ENCODE peak calls at places on chromosomes 13 and 19, in five cellular contexts. D, R, X, N and J are unnamed samples.

GRCh38 chr19:46716013-46716671 is 772 bp downstream of the PRKD2 start:
- DNase-seq in D (no peak), N (no peak), X (no peak), R (peak), J (no peak)

GRCh38 chr13:60572003-60572792 is 175.2 kb downstream of the TDRD3 start:
- DNase-seq in D (no peak), N (peak), R (peak), X (peak), J (no peak)

GRCh38 chr13:102771298-102772041 is 2.1 kb downstream of the TEX30 start:
- DNase-seq in R (no peak), X (no peak), D (no peak), N (no peak), J (no peak)

GRCh38 chr13:76758257-76758656 is 127.9 kb downstream of the KCTD12 start:
- DNase-seq in R (no peak), N (no peak), X (peak), D (no peak), J (no peak)

GRCh38 chr13:107685876-107686275 is 529.5 kb downstream of the LIG4 start:
- DNase-seq in N (no peak), R (no peak), X (no peak), D (no peak), J (no peak)

GRCh38 chr13:80454245-80454644 is 113.3 kb upstream of the SPRY2 start:
- DNase-seq in D (no peak), N (peak), R (no peak), X (peak), J (no peak)

GRCh38 chr19:37329686-37330085 is 41.2 kb upstream of the ZNF527 start:
- DNase-seq in N (no peak), D (no peak), R (no peak), X (no peak), J (no peak)

GRCh38 chr13:23671902-23672301 is 101.7 kb downstream of the TNFRSF19 start:
- DNase-seq in R (peak), N (peak), D (no peak), X (peak), J (no peak)

GRCh38 chr13:96958286-96958891 is 35.9 kb downstream of the OXGR1 start:
- DNase-seq in X (peak), R (no peak), D (no peak), N (peak), J (no peak)

GRCh38 chr19:45153339-45154063 is 7.3 kb downstream of the NKPD1 start:
- DNase-seq in R (no peak), D (no peak), X (no peak), N (no peak), J (peak)

GRCh38 chr13:77928909-77929308 is 10.3 kb upstream of the EDNRB start:
- DNase-seq in D (no peak), R (no peak), X (no peak), N (no peak), J (no peak)

GRCh38 chr13:112207124-112207523 is 140.2 kb downstream of the SOX1 start:
- DNase-seq in D (no peak), R (no peak), N (no peak), X (no peak), J (no peak)

GRCh38 chr19:13930402-13930801 is 7.8 kb downstream of the PODNL1 start:
- DNase-seq in D (no peak), R (no peak), N (no peak), X (no peak), J (peak)

GRCh38 chr19:30255783-30256509 is 116.2 kb upstream of the ZNF536 start:
- DNase-seq in D (no peak), X (no peak), N (no peak), R (no peak), J (no peak)

GRCh38 chr19:23436318-23436717 is 41.0 kb upstream of the ZNF91 start:
- DNase-seq in R (no peak), D (no peak), N (no peak), X (no peak), J (no peak)

GRCh38 chr13:98451676-98452105 is 125.2 kb downstream of the STK24 start:
- DNase-seq in R (no peak), X (peak), D (no peak), N (peak), J (peak)

GRCh38 chr13:99374994-99375805 is 68.0 kb upstream of the GPR183 start:
- DNase-seq in R (no peak), X (no peak), N (no peak), D (no peak), J (no peak)

GRCh38 chr19:14555918-14556661 is 15.8 kb downstream of the NDUFB7 start:
- DNase-seq in R (no peak), D (no peak), X (peak), N (no peak), J (no peak)

GRCh38 chr13:75391432-75392100 is 90.4 kb downstream of the TBC1D4 start:
- DNase-seq in R (no peak), N (no peak), D (no peak), X (no peak), J (no peak)

GRCh38 chr19:56086671-56087430 is 34.2 kb downstream of the ZNF787 start:
- DNase-seq in R (no peak), N (no peak), X (no peak), D (no peak), J (peak)

GRCh38 chr13:33676045-33676699 is 141.8 kb upstream of the RFC3 start:
- DNase-seq in D (no peak), X (no peak), N (peak), R (peak), J (no peak)

GRCh38 chr13:100666124-100666523 is 8.5 kb downstream of the TMTC4 start:
- DNase-seq in D (no peak), X (no peak), N (peak), R (no peak), J (no peak)

GRCh38 chr13:38239874-38240273 is 109.8 kb upstream of the UFM1 start:
- DNase-seq in N (no peak), X (no peak), R (no peak), D (no peak), J (no peak)

GRCh38 chr13:34246511-34246910 is 428.6 kb downstream of the RFC3 start:
- DNase-seq in X (peak), R (no peak), N (peak), D (no peak), J (no peak)

GRCh38 chr19:4647676-4648644 is 8.6 kb downstream of the TNFAIP8L1 start:
- DNase-seq in D (no peak), R (no peak), N (no peak), X (peak), J (no peak)

GRCh38 chr19:6459356-6460098 is at the start of gene SLC25A23:
- DNase-seq in N (peak), R (peak), X (peak), D (peak), J (peak)

GRCh38 chr13:74770361-74770760 is 636.2 kb upstream of the KLF12 start:
- DNase-seq in D (no peak), X (peak), N (peak), R (no peak), J (no peak)

GRCh38 chr19:50252111-50252886 is 48.9 kb downstream of the MYH14 start:
- DNase-seq in R (no peak), D (no peak), X (peak), N (peak), J (no peak)

GRCh38 chr19:510606-511100 is 3.4 kb downstream of the TPGS1 start:
- DNase-seq in R (peak), D (no peak), X (peak), N (peak), J (peak)
- H3K4me3 ChIP-seq in R (no peak), D (no peak), X (no peak), N (no peak), J (peak)

GRCh38 chr19:38718747-38719543 is 25.3 kb downstream of the CAPN12 start:
- DNase-seq in N (no peak), X (peak), D (no peak), R (peak), J (peak)

GRCh38 chr19:38719761-38720558 is 24.3 kb downstream of the CAPN12 start:
- DNase-seq in N (no peak), R (no peak), D (no peak), X (no peak), J (peak)

GRCh38 chr19:38721496-38721895 is 22.8 kb downstream of the CAPN12 start:
- DNase-seq in N (no peak), D (no peak), R (no peak), X (no peak), J (peak)

GRCh38 chr19:38721977-38722773 is 22.1 kb downstream of the CAPN12 start:
- DNase-seq in R (no peak), X (no peak), N (no peak), D (no peak), J (peak)

DNA sequence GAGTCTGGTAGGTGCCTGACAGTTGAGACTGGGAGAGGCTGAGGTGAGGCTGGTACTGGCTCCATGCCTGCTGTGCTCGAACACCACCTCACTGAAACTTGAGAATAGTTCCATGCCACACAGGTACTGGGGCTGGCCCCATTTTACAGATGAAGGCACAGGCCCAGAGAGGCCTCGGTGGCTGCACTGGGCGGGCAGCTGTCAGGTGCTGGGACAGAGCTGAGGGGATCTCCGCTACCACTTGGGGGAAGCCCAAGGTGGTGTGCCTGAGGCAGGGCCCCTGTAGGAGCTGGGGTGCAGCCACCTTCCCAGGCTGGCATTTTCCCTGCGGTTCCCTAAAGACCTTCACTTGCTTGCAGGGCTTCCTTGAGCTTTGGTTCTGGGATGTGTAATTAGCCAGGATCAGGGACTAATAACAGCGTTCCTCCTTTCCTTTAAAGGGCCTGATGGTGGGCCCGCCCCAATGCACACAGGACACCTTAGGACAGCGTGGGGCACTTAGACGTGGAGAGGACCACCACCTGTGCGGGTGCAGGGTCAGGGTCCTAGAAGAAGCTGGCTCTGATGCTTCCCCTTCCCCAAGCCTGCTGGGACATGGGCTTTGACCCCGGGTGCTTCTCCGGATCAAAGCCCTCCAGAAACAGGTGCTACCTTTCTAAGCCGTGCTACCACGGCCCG is 23.6 kb downstream of the CAPN12 start:
- DNase-seq in D (no peak), R (no peak), N (no peak), X (no peak), J (no peak)
- H3K4me3 ChIP-seq in D (no peak), R (no peak), N (no peak), X (no peak), J (no peak)

GRCh38 chr13:113845723-113846638 is 17.9 kb downstream of the GAS6 start:
- DNase-seq in X (no peak), D (no peak), N (no peak), R (no peak), J (peak)
- H3K4me3 ChIP-seq in X (no peak), D (no peak), N (no peak), R (no peak), J (no peak)

DNA sequence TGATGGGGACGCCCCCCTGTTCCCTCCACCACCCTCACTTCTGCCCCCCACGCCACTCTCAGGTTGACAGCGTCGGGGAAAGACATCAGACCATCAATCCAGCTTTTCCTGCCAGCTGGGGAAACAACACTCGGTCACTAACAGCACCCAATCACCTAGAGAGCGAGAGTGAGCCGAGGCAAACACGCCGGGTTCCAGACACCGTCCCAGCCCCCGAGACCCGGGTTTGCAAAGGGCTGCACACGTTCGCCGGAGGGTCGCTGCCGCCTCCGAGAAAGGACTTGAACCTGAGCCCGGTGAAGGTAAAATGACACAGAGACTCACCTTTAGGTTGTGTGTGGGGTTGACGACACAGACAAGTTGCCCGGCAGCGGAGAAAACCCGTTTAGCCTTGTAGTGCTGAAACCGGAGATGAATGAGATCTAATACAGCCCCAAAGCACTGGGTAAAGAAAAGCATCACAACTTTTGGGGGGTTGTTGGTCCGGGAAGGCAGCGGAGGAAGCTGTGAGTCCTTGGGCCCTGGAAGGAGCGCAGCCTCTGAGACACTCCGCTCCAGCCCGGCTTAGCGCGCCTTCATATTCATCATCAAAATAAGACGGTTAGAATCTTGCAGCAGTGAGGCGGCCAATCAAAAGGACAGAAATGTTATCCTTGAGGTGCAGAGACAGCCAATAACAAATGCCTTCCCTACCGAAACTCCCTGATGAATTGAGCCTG is at the start of gene SIAH3:
- DNase-seq in D (no peak), N (no peak), X (peak), R (no peak), J (no peak)
- H3K4me3 ChIP-seq in D (no peak), N (peak), X (peak), R (no peak), J (peak)

DNA sequence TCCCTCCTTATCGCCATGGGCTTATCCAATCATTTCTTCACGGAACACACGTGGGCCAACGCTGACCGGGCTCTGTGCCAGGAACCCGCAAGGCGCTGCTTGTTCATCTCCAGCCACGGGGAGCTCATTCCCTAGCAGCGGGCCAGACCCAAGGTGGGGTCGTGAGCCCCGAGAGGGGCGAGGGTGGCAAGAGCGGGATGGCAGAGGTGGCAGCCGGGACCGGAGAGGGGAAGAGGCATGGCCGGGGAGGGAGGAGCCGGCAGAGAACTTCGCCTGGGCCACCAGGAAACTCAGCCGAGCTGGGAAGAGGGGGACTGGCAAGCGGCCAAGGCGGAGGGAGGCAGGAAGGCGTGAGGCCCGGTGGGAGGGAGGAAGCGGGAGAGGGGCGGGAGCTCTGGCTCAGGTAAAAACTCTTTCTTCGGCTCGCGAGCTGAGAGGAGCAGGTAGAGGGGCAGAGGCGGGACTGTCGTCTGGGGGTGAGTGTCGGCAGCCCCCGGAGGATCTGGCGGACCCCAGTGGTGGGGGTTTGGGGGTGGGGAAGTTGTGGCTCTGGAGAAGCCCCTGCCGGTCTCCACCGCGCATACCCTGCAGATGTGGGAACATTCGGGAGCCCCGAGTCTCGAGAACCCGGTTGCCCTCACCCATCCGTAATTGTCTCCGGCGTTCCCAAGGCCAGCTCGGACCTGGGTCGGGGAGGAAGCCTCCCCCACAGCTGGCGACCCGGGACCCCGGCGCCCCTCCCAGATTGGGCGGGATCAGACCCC is at the start of gene B3GNT3:
- DNase-seq in X (no peak), D (no peak), N (no peak), R (peak), J (peak)
- H3K4me3 ChIP-seq in X (no peak), D (no peak), N (no peak), R (no peak), J (peak)